ENCODE peak calls at places on chromosomes 2 and 18, in four cellular contexts. Q is bronchial epithelial cell; J is CD8-positive, alpha-beta memory T cell; S is fibroblast of lung. B is an unnamed sample.

GRCh38 chr2:72148975-72149555 is 1.4 kb upstream of the CYP26B1 start:
- DNase-seq in Q (no peak), J (no peak), S (peak; percentile 24), B (no peak)

GRCh38 chr2:30139131-30139870 is 7.5 kb upstream of the YPEL5 start:
- DNase-seq in Q (peak; percentile 96), J (no peak), S (no peak), B (peak; percentile 64)

GRCh38 chr2:121917143-121917542 is 161.7 kb downstream of the TSN start:
- DNase-seq in Q (no peak), J (no peak), S (no peak), B (no peak)

GRCh38 chr2:125942585-125943424 is 713.2 kb upstream of the GYPC start:
- DNase-seq in Q (no peak), J (no peak), S (no peak), B (no peak)

GRCh38 chr2:43438858-43439655 is 156.8 kb downstream of the THADA start:
- DNase-seq in Q (peak; percentile 82), J (no peak), S (peak; percentile 51), B (no peak)

GRCh38 chr2:42052702-42053481 is 5.1 kb downstream of the PKDCC start:
- DNase-seq in Q (no peak), J (no peak), S (peak; percentile 86), B (no peak)

GRCh38 chr18:46196627-46197243 is 92.5 kb downstream of the HAUS1 start:
- DNase-seq in Q (no peak), J (no peak), S (no peak), B (no peak)

GRCh38 chr18:3093624-3094354 is 80.8 kb upstream of the LPIN2 start:
- DNase-seq in Q (no peak), J (no peak), S (peak; percentile 6), B (no peak)

GRCh38 chr2:68853035-68853434 is 18.2 kb downstream of the BMP10 start:
- DNase-seq in Q (no peak), J (no peak), S (peak; percentile 21), B (no peak)

GRCh38 chr2:5839563-5839962 is 147.4 kb downstream of the SOX11 start:
- DNase-seq in Q (no peak), J (no peak), S (no peak), B (no peak)

GRCh38 chr2:84846041-84846663 is 34.7 kb downstream of the TRABD2A start:
- DNase-seq in Q (no peak), J (no peak), S (peak; percentile 18), B (peak; percentile 80)

GRCh38 chr2:69149631-69150215 is 136.7 kb downstream of the ANTXR1 start:
- DNase-seq in Q (no peak), J (no peak), S (peak; percentile 46), B (no peak)

GRCh38 chr18:37567061-37567993 is 1.7 kb upstream of the CELF4 start:
- DNase-seq in Q (no peak), J (no peak), S (no peak), B (no peak)

GRCh38 chr18:37568671-37569070 is 3.1 kb upstream of the CELF4 start:
- DNase-seq in Q (no peak), J (no peak), S (no peak), B (no peak)

GRCh38 chr18:37565985-37566478 is 434 bp upstream of the CELF4 start:
- DNase-seq in Q (peak; percentile 17), J (no peak), S (peak; percentile 45), B (no peak)

GRCh38 chr18:37566479-37567060 is 972 bp upstream of the CELF4 start:
- DNase-seq in Q (no peak), J (no peak), S (no peak), B (no peak)

GRCh38 chr18:37567994-37568359 is 2.4 kb upstream of the CELF4 start:
- DNase-seq in Q (no peak), J (no peak), S (no peak), B (no peak)
- H3K4me3 ChIP-seq in Q (no peak overlapping the region), J (no peak overlapping the region), S (no peak overlapping the region), B (no peak overlapping the region)

GRCh38 chr18:23137093-23137640 is 1.9 kb downstream of the CABLES1 start:
- DNase-seq in Q (no peak), J (no peak), S (peak; percentile 38), B (no peak)
- H3K27me3 ChIP-seq in Q (peaks cover 16% of the 10 kb centered on the region), J (peaks cover 36% of the 10 kb centered on the region), S (peaks cover 9% of the 10 kb centered on the region), B (peaks cover 17% of the 10 kb centered on the region)

GRCh38 chr2:240974771-240975572 is 23.4 kb upstream of the SNED1 start:
- DNase-seq in Q (no peak), J (no peak), S (peak; percentile 61), B (no peak)
- H3K36me3 ChIP-seq in Q (no peaks in the 10 kb centered on the region), J (no peaks in the 10 kb centered on the region), S (no peaks in the 10 kb centered on the region), B (no peaks in the 10 kb centered on the region)

GRCh38 chr2:56185101-56185581 is 1.4 kb downstream of the CCDC85A start:
- DNase-seq in Q (no peak), J (no peak), S (no peak), B (no peak)

GRCh38 chr2:56183643-56184499 is at the start of gene CCDC85A:
- DNase-seq in Q (peak; percentile 55), J (peak; percentile 15), S (peak; percentile 71), B (peak; percentile 6)

GRCh38 chr2:56184500-56184996 is 758 bp downstream of the CCDC85A start:
- DNase-seq in Q (no peak), J (no peak), S (no peak), B (no peak)

GRCh38 chr2:56182420-56182819 is 1.4 kb upstream of the CCDC85A start:
- DNase-seq in Q (no peak), J (no peak), S (no peak), B (no peak)

GRCh38 chr2:56185582-56186046 is 1.8 kb downstream of the CCDC85A start:
- DNase-seq in Q (no peak), J (no peak), S (no peak), B (no peak)
- H3K4me3 ChIP-seq in Q (no peak overlapping the region), J (no peak overlapping the region), S (peak overlapping the region; percentile 38), B (no peak overlapping the region)

GRCh38 chr2:60836491-60836890 is 44.9 kb upstream of the REL start:
- DNase-seq in Q (no peak), J (no peak), S (no peak), B (no peak)
- H3K27me3 ChIP-seq in Q (no peaks in the 10 kb centered on the region), J (peaks cover 4% of the 10 kb centered on the region), S (peaks cover 11% of the 10 kb centered on the region), B (no peaks in the 10 kb centered on the region)

GRCh38 chr2:238069877-238070276 is 9.1 kb downstream of the SCLY start:
- DNase-seq in Q (no peak), J (no peak), S (no peak), B (no peak)

GRCh38 chr2:238079874-238080327 is 19.1 kb downstream of the SCLY start:
- DNase-seq in Q (peak; percentile 5), J (no peak), S (no peak), B (no peak)

GRCh38 chr2:238080518-238080917 is 19.6 kb upstream of the ESPNL start:
- DNase-seq in Q (no peak), J (no peak), S (no peak), B (no peak)

GRCh38 chr2:238077292-238077691 is 16.5 kb downstream of the SCLY start:
- DNase-seq in Q (no peak), J (no peak), S (peak; percentile 6), B (no peak)

DNA sequence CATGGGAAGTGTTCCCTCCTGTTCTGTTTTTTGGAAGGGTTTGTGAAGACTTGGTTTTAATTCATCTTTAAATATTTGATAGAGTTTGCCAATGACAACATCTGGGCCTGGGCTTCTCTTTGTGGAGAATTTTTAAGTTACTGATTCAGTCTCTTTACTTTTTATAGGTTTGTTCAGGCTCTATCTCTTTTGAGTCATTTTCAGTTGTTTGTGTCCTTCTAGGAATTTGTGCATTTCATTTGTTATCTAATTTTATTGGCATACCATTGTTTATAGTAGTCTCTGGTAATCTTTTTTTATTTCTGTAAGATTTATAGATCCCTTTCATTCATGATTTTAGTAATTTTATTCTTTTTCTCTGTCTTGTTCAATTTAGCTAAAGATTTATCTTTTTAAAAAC is 14.6 kb downstream of the SCLY start:
- DNase-seq in Q (no peak), J (no peak), S (no peak), B (no peak)
- H3K36me3 ChIP-seq in Q (no peaks in the 10 kb centered on the region), J (peaks cover under 1% of the 10 kb centered on the region), S (no peaks in the 10 kb centered on the region), B (peaks cover 14% of the 10 kb centered on the region)

GRCh38 chr2:100818606-100819364 is 1.2 kb upstream of the NPAS2 start:
- DNase-seq in Q (peak; percentile 45), J (no peak), S (peak; percentile 91), B (no peak)
- H3K4me3 ChIP-seq in Q (peak overlapping the region; percentile 58), J (peak overlapping the region; percentile 32), S (peak overlapping the region; percentile 67), B (no peak overlapping the region)

GRCh38 chr2:174341301-174341994 is 6.7 kb downstream of the SP9 start:
- DNase-seq in Q (peak; percentile 67), J (peak; percentile 79), S (peak; percentile 85), B (peak; percentile 76)

GRCh38 chr2:174341995-174342571 is 7.3 kb downstream of the SP9 start:
- DNase-seq in Q (no peak), J (no peak), S (no peak), B (no peak)

GRCh38 chr2:174343638-174344455 is 9.1 kb downstream of the SP9 start:
- DNase-seq in Q (no peak), J (no peak), S (no peak), B (peak; percentile 1)

GRCh38 chr2:174343343-174343637 is 8.5 kb downstream of the SP9 start:
- DNase-seq in Q (no peak), J (no peak), S (no peak), B (no peak)

GRCh38 chr2:174342600-174343342 is 8.0 kb downstream of the SP9 start:
- DNase-seq in Q (no peak), J (no peak), S (no peak), B (peak; percentile 60)
- H3K27me3 ChIP-seq in Q (peaks cover 51% of the 10 kb centered on the region), J (peaks cover 69% of the 10 kb centered on the region), S (peaks cover 65% of the 10 kb centered on the region), B (peaks cover 52% of the 10 kb centered on the region)

DNA sequence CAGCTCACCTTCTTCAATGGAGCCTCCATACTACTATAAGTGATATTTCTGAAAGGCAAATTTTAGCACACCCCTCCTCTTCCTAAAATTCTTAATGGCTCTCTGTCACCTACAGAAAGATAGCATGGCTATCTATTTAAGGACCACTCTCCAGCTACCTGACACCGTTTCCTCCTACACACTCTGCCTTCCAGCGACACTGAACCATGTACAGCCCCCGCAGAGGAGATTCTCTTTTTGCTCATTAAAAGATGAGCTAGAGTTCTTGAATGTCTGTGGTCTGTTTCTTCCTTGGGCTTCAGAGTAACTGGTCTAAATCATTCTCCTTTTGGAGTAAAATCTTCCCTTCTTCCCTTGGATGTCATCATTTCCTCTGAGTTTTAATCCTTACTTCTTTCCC is 38.4 kb upstream of the GAREM1 start:
- DNase-seq in Q (no peak), J (no peak), S (no peak), B (no peak)
- H3K36me3 ChIP-seq in Q (no peaks in the 10 kb centered on the region), J (no peaks in the 10 kb centered on the region), S (no peaks in the 10 kb centered on the region), B (no peaks in the 10 kb centered on the region)